ENCODE peak calls at places on chromosomes 1 and 21, in ten cellular contexts. One of them, this sample, is unnamed.

GRCh38 chr1:41401899-41402298 is 40.7 kb downstream of the FOXO6 start:
- DNase-seq in kidney epithelial cell: no peak
- DNase-seq in NB4: no peak
- DNase-seq in OCI-LY7: no peak
- DNase-seq in HepG2: no peak
- DNase-seq in suprapubic skin: no peak
- DNase-seq in fibroblast of lung: no peak
- DNase-seq in cardiac fibroblast: no peak
- DNase-seq in neural crest cell: no peak
- DNase-seq in CD8-positive, alpha-beta T cell: no peak
- DNase-seq in this sample: no peak

GRCh38 chr1:204149107-204149506 is 2.7 kb downstream of the ETNK2 start:
- DNase-seq in neural crest cell: no peak
- DNase-seq in cardiac fibroblast: no peak
- DNase-seq in CD8-positive, alpha-beta T cell: no peak
- DNase-seq in suprapubic skin: no peak
- DNase-seq in fibroblast of lung: no peak
- DNase-seq in NB4: no peak
- DNase-seq in HepG2: no peak
- DNase-seq in OCI-LY7: no peak
- DNase-seq in kidney epithelial cell: no peak
- DNase-seq in this sample: no peak

GRCh38 chr1:19345391-19345790 is 33.3 kb downstream of the SLC66A1 start:
- DNase-seq in NB4: no peak
- DNase-seq in neural crest cell: no peak
- DNase-seq in cardiac fibroblast: no peak
- DNase-seq in kidney epithelial cell: no peak
- DNase-seq in HepG2: no peak
- DNase-seq in fibroblast of lung: no peak
- DNase-seq in suprapubic skin: no peak
- DNase-seq in OCI-LY7: no peak
- DNase-seq in CD8-positive, alpha-beta T cell: no peak
- DNase-seq in this sample: no peak

GRCh38 chr1:151495316-151495715 is 15.9 kb upstream of the CGN start:
- DNase-seq in HepG2: no peak
- DNase-seq in fibroblast of lung: no peak
- DNase-seq in CD8-positive, alpha-beta T cell: no peak
- DNase-seq in OCI-LY7: no peak
- DNase-seq in suprapubic skin: no peak
- DNase-seq in kidney epithelial cell: no peak
- DNase-seq in cardiac fibroblast: no peak
- DNase-seq in neural crest cell: no peak
- DNase-seq in NB4: no peak
- DNase-seq in this sample: no peak

GRCh38 chr1:198794498-198794897 is 155.7 kb downstream of the PTPRC start:
- DNase-seq in fibroblast of lung: peak; percentile 54
- DNase-seq in neural crest cell: no peak
- DNase-seq in NB4: no peak
- DNase-seq in kidney epithelial cell: no peak
- DNase-seq in cardiac fibroblast: peak; percentile 84
- DNase-seq in suprapubic skin: no peak
- DNase-seq in HepG2: no peak
- DNase-seq in OCI-LY7: no peak
- DNase-seq in CD8-positive, alpha-beta T cell: no peak
- DNase-seq in this sample: no peak

GRCh38 chr1:219476716-219477115 is 136.2 kb downstream of the ZC3H11B start:
- DNase-seq in HepG2: no peak
- DNase-seq in CD8-positive, alpha-beta T cell: no peak
- DNase-seq in NB4: no peak
- DNase-seq in OCI-LY7: no peak
- DNase-seq in neural crest cell: no peak
- DNase-seq in kidney epithelial cell: no peak
- DNase-seq in suprapubic skin: no peak
- DNase-seq in cardiac fibroblast: no peak
- DNase-seq in fibroblast of lung: no peak
- DNase-seq in this sample: no peak

GRCh38 chr1:229879746-229880145 is 187.3 kb upstream of the GALNT2 start:
- DNase-seq in HepG2: no peak
- DNase-seq in OCI-LY7: no peak
- DNase-seq in NB4: no peak
- DNase-seq in CD8-positive, alpha-beta T cell: no peak
- DNase-seq in cardiac fibroblast: no peak
- DNase-seq in fibroblast of lung: peak; percentile 41
- DNase-seq in kidney epithelial cell: no peak
- DNase-seq in neural crest cell: no peak
- DNase-seq in suprapubic skin: no peak
- DNase-seq in this sample: no peak

GRCh38 chr1:216183427-216183826 is 239.8 kb downstream of the USH2A start:
- DNase-seq in neural crest cell: no peak
- DNase-seq in kidney epithelial cell: no peak
- DNase-seq in cardiac fibroblast: no peak
- DNase-seq in HepG2: no peak
- DNase-seq in OCI-LY7: no peak
- DNase-seq in CD8-positive, alpha-beta T cell: no peak
- DNase-seq in suprapubic skin: no peak
- DNase-seq in fibroblast of lung: peak; percentile 39
- DNase-seq in NB4: no peak
- DNase-seq in this sample: no peak

GRCh38 chr21:41429925-41430491 is 4.0 kb downstream of the MX1 start:
- DNase-seq in NB4: no peak
- DNase-seq in HepG2: no peak
- DNase-seq in fibroblast of lung: no peak
- DNase-seq in kidney epithelial cell: no peak
- DNase-seq in CD8-positive, alpha-beta T cell: no peak
- DNase-seq in OCI-LY7: no peak
- DNase-seq in suprapubic skin: no peak
- DNase-seq in cardiac fibroblast: no peak
- DNase-seq in neural crest cell: no peak
- DNase-seq in this sample: no peak

GRCh38 chr1:17646444-17647287 is 107.2 kb downstream of the ARHGEF10L start:
- DNase-seq in kidney epithelial cell: no peak
- DNase-seq in OCI-LY7: no peak
- DNase-seq in neural crest cell: no peak
- DNase-seq in HepG2: no peak
- DNase-seq in cardiac fibroblast: no peak
- DNase-seq in suprapubic skin: no peak
- DNase-seq in fibroblast of lung: no peak
- DNase-seq in CD8-positive, alpha-beta T cell: no peak
- DNase-seq in NB4: no peak
- DNase-seq in this sample: no peak
- TF ChIP-seq CTCF in kidney epithelial cell: no peak
- TF ChIP-seq CTCF in OCI-LY7: peak; percentile 14
- TF ChIP-seq CTCF in neural crest cell: no peak
- TF ChIP-seq CTCF in HepG2: no peak
- TF ChIP-seq CTCF in cardiac fibroblast: no peak
- TF ChIP-seq CTCF in suprapubic skin: no peak
- TF ChIP-seq CTCF in fibroblast of lung: no peak
- TF ChIP-seq CTCF in CD8-positive, alpha-beta T cell: no peak
- TF ChIP-seq CTCF in NB4: no peak
- TF ChIP-seq CTCF in this sample: no peak

DNA sequence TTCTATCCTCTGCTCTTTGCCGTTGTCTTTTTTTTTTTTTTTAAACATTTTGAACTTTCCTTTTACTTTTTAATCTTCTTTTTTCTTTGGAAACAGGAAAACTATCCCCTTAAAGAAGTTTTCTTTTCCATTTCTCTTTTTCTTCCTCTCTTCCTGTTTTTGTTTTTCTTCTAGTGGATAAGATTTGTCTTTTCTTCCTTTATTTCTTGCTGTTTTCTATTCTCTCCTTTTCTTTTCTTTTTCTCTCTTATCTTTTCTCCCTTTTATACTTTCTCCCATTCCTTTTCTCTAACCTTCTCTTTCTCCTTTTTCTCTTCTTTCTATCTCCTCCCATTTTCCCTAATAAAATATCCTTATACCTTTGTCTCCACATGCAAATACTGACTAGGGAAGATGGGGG is 46.2 kb downstream of the PEX14 start:
- DNase-seq in cardiac fibroblast: no peak
- DNase-seq in neural crest cell: no peak
- DNase-seq in fibroblast of lung: no peak
- DNase-seq in HepG2: no peak
- DNase-seq in kidney epithelial cell: no peak
- DNase-seq in NB4: no peak
- DNase-seq in CD8-positive, alpha-beta T cell: no peak
- DNase-seq in suprapubic skin: no peak
- DNase-seq in OCI-LY7: no peak
- DNase-seq in this sample: no peak
- TF ChIP-seq CTCF in cardiac fibroblast: no peak
- TF ChIP-seq CTCF in neural crest cell: no peak
- TF ChIP-seq CTCF in fibroblast of lung: no peak
- TF ChIP-seq CTCF in HepG2: no peak
- TF ChIP-seq CTCF in kidney epithelial cell: no peak
- TF ChIP-seq CTCF in NB4: no peak
- TF ChIP-seq CTCF in CD8-positive, alpha-beta T cell: no peak
- TF ChIP-seq CTCF in suprapubic skin: no peak
- TF ChIP-seq CTCF in OCI-LY7: no peak
- TF ChIP-seq CTCF in this sample: no peak

DNA sequence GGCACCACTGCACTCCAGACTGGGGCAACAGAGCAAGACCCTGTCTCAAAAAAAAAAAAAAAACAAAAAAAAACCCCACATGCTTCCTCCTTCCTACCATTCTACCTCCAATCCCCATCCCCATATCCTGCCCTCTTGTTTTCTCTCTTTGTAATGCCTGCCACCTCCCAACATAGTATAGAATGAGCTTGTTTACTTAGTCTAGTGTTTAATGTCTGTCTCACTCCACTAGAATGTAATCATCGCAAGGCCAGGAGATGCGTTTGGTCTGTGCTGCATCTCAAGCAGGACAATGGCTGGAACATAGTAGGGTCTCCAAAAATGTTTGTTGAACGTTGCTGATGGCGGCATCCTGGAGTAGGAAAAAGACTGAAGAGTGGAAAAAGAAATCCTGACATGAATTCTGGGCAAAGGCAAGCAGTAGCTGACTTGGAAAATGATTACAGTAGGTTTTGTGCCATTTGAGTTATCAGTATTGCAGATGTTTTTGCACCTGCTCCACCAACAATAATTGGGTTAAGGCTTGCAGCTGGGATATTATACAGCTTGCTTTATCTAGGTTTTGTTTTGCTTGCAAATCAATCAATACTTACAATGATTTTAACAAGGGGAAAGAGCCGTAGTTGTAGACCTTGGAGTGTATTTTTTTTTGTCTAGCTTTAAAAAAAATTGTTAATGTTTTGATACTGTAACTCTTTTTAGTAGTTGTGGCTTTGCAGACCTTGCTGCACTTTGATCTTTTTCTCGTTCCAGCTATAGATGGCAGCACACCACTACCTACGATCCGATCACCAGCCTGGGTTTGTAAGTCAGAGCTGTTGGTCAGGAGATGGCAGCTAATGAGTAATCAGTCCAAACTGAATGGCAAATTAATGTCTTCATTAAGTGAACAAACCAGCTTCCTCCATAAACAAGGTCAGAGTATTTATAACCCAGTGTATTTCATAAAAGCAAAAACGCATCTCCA is 62.4 kb downstream of the BACH1 start:
- DNase-seq in NB4: peak; percentile 14
- DNase-seq in fibroblast of lung: no peak
- DNase-seq in neural crest cell: no peak
- DNase-seq in cardiac fibroblast: no peak
- DNase-seq in kidney epithelial cell: no peak
- DNase-seq in suprapubic skin: no peak
- DNase-seq in CD8-positive, alpha-beta T cell: no peak
- DNase-seq in HepG2: no peak
- DNase-seq in OCI-LY7: peak; percentile 9
- DNase-seq in this sample: no peak
- TF ChIP-seq CTCF in NB4: no peak
- TF ChIP-seq CTCF in fibroblast of lung: no peak
- TF ChIP-seq CTCF in neural crest cell: peak; percentile 51
- TF ChIP-seq CTCF in cardiac fibroblast: no peak
- TF ChIP-seq CTCF in kidney epithelial cell: peak; percentile 45
- TF ChIP-seq CTCF in suprapubic skin: no peak
- TF ChIP-seq CTCF in CD8-positive, alpha-beta T cell: peak; percentile 38
- TF ChIP-seq CTCF in HepG2: peak; percentile 36
- TF ChIP-seq CTCF in OCI-LY7: peak; percentile 54
- TF ChIP-seq CTCF in this sample: no peak

GRCh38 chr1:54937469-54937868 is 43.0 kb upstream of the TMEM61 start:
- DNase-seq in cardiac fibroblast: no peak
- DNase-seq in CD8-positive, alpha-beta T cell: no peak
- DNase-seq in neural crest cell: no peak
- DNase-seq in HepG2: no peak
- DNase-seq in fibroblast of lung: peak; percentile 51
- DNase-seq in OCI-LY7: no peak
- DNase-seq in NB4: no peak
- DNase-seq in suprapubic skin: no peak
- DNase-seq in kidney epithelial cell: peak; percentile 47
- DNase-seq in this sample: no peak
- TF ChIP-seq CTCF in cardiac fibroblast: no peak
- TF ChIP-seq CTCF in CD8-positive, alpha-beta T cell: no peak
- TF ChIP-seq CTCF in neural crest cell: peak; percentile 16
- TF ChIP-seq CTCF in HepG2: no peak
- TF ChIP-seq CTCF in fibroblast of lung: no peak
- TF ChIP-seq CTCF in OCI-LY7: no peak
- TF ChIP-seq CTCF in NB4: no peak
- TF ChIP-seq CTCF in suprapubic skin: no peak
- TF ChIP-seq CTCF in kidney epithelial cell: no peak
- TF ChIP-seq CTCF in this sample: no peak

GRCh38 chr1:16503494-16503893 is 10.6 kb downstream of the RNU1-1 start:
- DNase-seq in fibroblast of lung: no peak
- DNase-seq in HepG2: no peak
- DNase-seq in NB4: no peak
- DNase-seq in cardiac fibroblast: no peak
- DNase-seq in CD8-positive, alpha-beta T cell: no peak
- DNase-seq in OCI-LY7: no peak
- DNase-seq in kidney epithelial cell: no peak
- DNase-seq in neural crest cell: no peak
- DNase-seq in suprapubic skin: no peak
- DNase-seq in this sample: no peak

DNA sequence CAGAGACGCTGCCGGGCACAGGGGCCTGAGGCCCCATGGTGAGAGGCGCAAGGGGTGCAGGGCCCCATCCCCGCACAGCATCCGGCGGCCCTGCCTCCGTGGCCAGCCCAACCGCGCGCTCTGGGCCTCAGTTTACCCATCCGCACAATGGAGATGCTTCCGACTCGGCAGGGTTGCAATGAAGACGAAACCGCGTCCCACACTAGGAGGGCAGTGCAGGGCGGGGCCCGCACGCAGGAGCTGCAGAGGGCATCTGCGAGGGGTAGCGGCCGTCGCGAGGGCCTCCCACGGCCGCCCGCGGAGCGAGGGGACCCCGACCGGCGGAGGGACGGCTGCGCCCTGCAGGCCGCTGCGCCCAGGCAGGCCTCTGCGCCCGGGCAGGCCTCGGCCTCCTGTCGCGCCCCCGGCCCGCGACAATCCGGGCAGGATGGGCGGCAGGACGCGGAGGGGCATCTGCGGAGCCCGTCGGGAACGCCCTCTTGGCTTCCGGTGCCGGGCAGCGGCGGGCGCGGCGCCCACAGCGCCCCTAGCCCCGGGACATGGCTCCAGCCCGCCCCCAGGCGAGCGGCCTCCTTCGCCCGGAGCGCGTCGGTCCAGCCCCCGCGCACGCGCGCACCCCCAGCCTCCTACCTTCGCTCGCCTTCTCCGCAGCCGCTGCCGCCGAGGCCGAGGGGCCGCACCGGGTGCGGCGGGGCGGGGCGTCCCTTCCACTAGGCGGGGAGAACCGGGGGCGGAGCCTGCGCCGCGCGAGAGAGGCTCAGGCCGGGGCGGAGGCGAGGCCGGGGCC is 15.3 kb downstream of the RNU1-1 start:
- DNase-seq in HepG2: peak; percentile 79
- DNase-seq in cardiac fibroblast: peak; percentile 74
- DNase-seq in fibroblast of lung: peak; percentile 80
- DNase-seq in kidney epithelial cell: peak; percentile 29
- DNase-seq in NB4: peak; percentile 89
- DNase-seq in OCI-LY7: peak; percentile 89
- DNase-seq in CD8-positive, alpha-beta T cell: peak; percentile 86
- DNase-seq in neural crest cell: peak; percentile 91
- DNase-seq in suprapubic skin: peak; percentile 91
- DNase-seq in this sample: peak; percentile 80
- TF ChIP-seq CTCF in HepG2: peak; percentile 61
- TF ChIP-seq CTCF in cardiac fibroblast: no peak
- TF ChIP-seq CTCF in fibroblast of lung: no peak
- TF ChIP-seq CTCF in kidney epithelial cell: no peak
- TF ChIP-seq CTCF in NB4: no peak
- TF ChIP-seq CTCF in OCI-LY7: peak; percentile 34
- TF ChIP-seq CTCF in CD8-positive, alpha-beta T cell: no peak
- TF ChIP-seq CTCF in neural crest cell: no peak
- TF ChIP-seq CTCF in suprapubic skin: peak; percentile 17
- TF ChIP-seq CTCF in this sample: no peak

This sample was measured in natural killer cell.